ENCODE peak calls at places on chromosomes 11 and 22, in six cellular contexts. H, O, V, X, L and U are unnamed samples.
A peak's percentile ranks its signal among the peaks of the same experiment; 100 is the strongest.

GRCh38 chr11:88106685-88107084 is 68.6 kb downstream of the RAB38 start:
- DNase-seq in H (no peak), O (no peak), V (no peak), X (no peak), L (no peak), U (no peak)

GRCh38 chr11:35751664-35752061 is 89.1 kb downstream of the TRIM44 start:
- DNase-seq in H (no peak), O (no peak), V (no peak), X (no peak), L (peak; percentile 62), U (no peak)

GRCh38 chr22:30492144-30492543 is 13.4 kb downstream of the SEC14L4 start:
- DNase-seq in H (no peak), O (no peak), V (no peak), X (no peak), L (no peak), U (no peak)

GRCh38 chr11:61598886-61599868 is 18.3 kb upstream of the SYT7 start:
- DNase-seq in H (no peak), O (no peak), V (peak; percentile 69), X (peak; percentile 35), L (peak; percentile 21), U (peak; percentile 87)

GRCh38 chr11:30561691-30562412 is 24.3 kb downstream of the MPPED2 start:
- DNase-seq in H (no peak), O (no peak), V (no peak), X (no peak), L (no peak), U (no peak)

GRCh38 chr11:9893474-9893873 is 229.6 kb downstream of the SWAP70 start:
- DNase-seq in H (no peak), O (no peak), V (no peak), X (no peak), L (no peak), U (peak; percentile 7)

GRCh38 chr22:27512283-27512761 is 289.2 kb downstream of the MN1 start:
- DNase-seq in H (no peak), O (no peak), V (peak; percentile 99), X (no peak), L (peak; percentile 95), U (peak; percentile 94)

GRCh38 chr11:15773024-15773423 is 583.3 kb downstream of the SOX6 start:
- DNase-seq in H (no peak), O (no peak), V (no peak), X (no peak), L (no peak), U (no peak)

GRCh38 chr11:121240650-121241299 is 51.8 kb upstream of the SC5D start:
- DNase-seq in H (no peak), O (no peak), V (no peak), X (no peak), L (no peak), U (no peak)

GRCh38 chr11:72243567-72244316 is at the start of gene PHOX2A:
- DNase-seq in H (no peak), O (no peak), V (no peak), X (peak; percentile 63), L (no peak), U (no peak)

GRCh38 chr11:126415669-126416420 is 60.4 kb downstream of the ST3GAL4 start:
- DNase-seq in H (no peak), O (no peak), V (peak; percentile 78), X (no peak), L (no peak), U (no peak)

GRCh38 chr11:132126973-132127900 is 756.8 kb downstream of the NTM start:
- DNase-seq in H (no peak), O (peak; percentile 88), V (peak; percentile 93), X (peak; percentile 20), L (peak; percentile 75), U (peak; percentile 90)

GRCh38 chr22:22684605-22685561 is 40.5 kb downstream of the GGTLC2 start:
- DNase-seq in H (no peak), O (no peak), V (peak; percentile 72), X (peak; percentile 35), L (peak; percentile 8), U (peak; percentile 88)

GRCh38 chr11:76074178-76075112 is 131.9 kb downstream of the WNT11 start:
- DNase-seq in H (no peak), O (no peak), V (peak; percentile 59), X (no peak), L (peak; percentile 42), U (peak; percentile 55)

GRCh38 chr22:39283312-39284141 is 35.9 kb downstream of the RPL3 start:
- DNase-seq in H (no peak), O (no peak), V (peak; percentile 38), X (no peak), L (peak; percentile 90), U (no peak)

GRCh38 chr11:35107866-35108265 is 31.1 kb upstream of the CD44 start:
- DNase-seq in H (no peak), O (no peak), V (no peak), X (no peak), L (peak; percentile 45), U (no peak)

GRCh38 chr11:15707971-15708370 is 593.2 kb downstream of the INSC start:
- DNase-seq in H (no peak), O (peak; percentile 62), V (peak; percentile 54), X (no peak), L (peak; percentile 6), U (no peak)

GRCh38 chr11:112745958-112746357 is 215.3 kb upstream of the NCAM1 start:
- DNase-seq in H (no peak), O (no peak), V (no peak), X (no peak), L (no peak), U (no peak)

GRCh38 chr22:24095816-24096215 is 84.7 kb downstream of the CABIN1 start:
- DNase-seq in H (no peak), O (no peak), V (no peak), X (no peak), L (no peak), U (no peak)

GRCh38 chr11:17479284-17480214 is 2.9 kb upstream of the ABCC8 start:
- DNase-seq in H (no peak), O (peak; percentile 30), V (peak; percentile 19), X (peak; percentile 80), L (peak; percentile 17), U (no peak)

GRCh38 chr22:23098718-23099524 is 28.6 kb downstream of the GNAZ start:
- DNase-seq in H (no peak), O (no peak), V (no peak), X (no peak), L (peak; percentile 9), U (no peak)

GRCh38 chr11:47342854-47343253 is 9.6 kb downstream of the MYBPC3 start:
- DNase-seq in H (no peak), O (no peak), V (no peak), X (no peak), L (no peak), U (no peak)

GRCh38 chr11:26335903-26336302 is 4.0 kb downstream of the ANO3 start:
- DNase-seq in H (no peak), O (no peak), V (no peak), X (no peak), L (no peak), U (peak; percentile 69)

GRCh38 chr22:25407226-25407858 is 157.1 kb upstream of the GRK3 start:
- DNase-seq in H (no peak), O (no peak), V (no peak), X (no peak), L (no peak), U (no peak)

GRCh38 chr11:88363004-88363403 is 25.5 kb upstream of the CTSC start:
- DNase-seq in H (no peak), O (no peak), V (no peak), X (no peak), L (no peak), U (no peak)

GRCh38 chr11:70064011-70064725 is 13.9 kb upstream of the ANO1 start:
- DNase-seq in H (no peak), O (no peak), V (no peak), X (peak; percentile 36), L (no peak), U (no peak)

GRCh38 chr11:83151274-83151977 is 5.5 kb upstream of the PCF11 start:
- DNase-seq in H (no peak), O (no peak), V (no peak), X (no peak), L (no peak), U (peak; percentile 30)

GRCh38 chr11:59573216-59573615 is 42.4 kb downstream of the OSBP start:
- DNase-seq in H (no peak), O (no peak), V (peak; percentile 84), X (no peak), L (peak; percentile 65), U (peak; percentile 90)

GRCh38 chr22:43796567-43796966 is 15.5 kb downstream of the EFCAB6 start:
- DNase-seq in H (no peak), O (no peak), V (peak; percentile 80), X (no peak), L (peak; percentile 25), U (peak; percentile 58)

GRCh38 chr22:43293661-43294392 is 49.3 kb downstream of the SCUBE1 start:
- DNase-seq in H (no peak), O (no peak), V (peak; percentile 38), X (peak; percentile 46), L (peak; percentile 74), U (peak; percentile 62)

GRCh38 chr11:90237004-90237403 is 14.2 kb upstream of the CHORDC1 start:
- DNase-seq in H (no peak), O (no peak), V (no peak), X (no peak), L (no peak), U (no peak)

GRCh38 chr11:115220881-115221280 is 283.3 kb downstream of the CADM1 start:
- DNase-seq in H (no peak), O (no peak), V (no peak), X (no peak), L (no peak), U (no peak)